ENCODE peak calls at places on chromosomes 3 and 15, in seven cellular contexts. A, K, J, N, V, Q and E are unnamed samples.

GRCh38 chr3:84961492-84962255 is 2.9 kb downstream of the CADM2 start:
- DNase-seq in V (no peak), N (no peak), A (no peak), K (no peak), Q (no peak), J (no peak), E (no peak)

GRCh38 chr15:62416535-62416934 is 251.4 kb upstream of the C2CD4B start:
- DNase-seq in V (no peak), A (no peak), Q (no peak), J (no peak), K (no peak), N (no peak), E (no peak)

GRCh38 chr3:125108833-125109540 is 53.2 kb upstream of the HEG1 start:
- DNase-seq in Q (no peak), A (no peak), K (no peak), V (no peak), N (no peak), J (no peak), E (no peak)

GRCh38 chr15:74233373-74233772 is 2.8 kb upstream of the CCDC33 start:
- DNase-seq in V (no peak), N (no peak), Q (no peak), J (no peak), K (no peak), A (no peak), E (no peak)

GRCh38 chr15:67039349-67040075 is 25.9 kb upstream of the SMAD3 start:
- DNase-seq in A (no peak), Q (no peak), K (peak), N (no peak), V (no peak), J (no peak), E (peak)

GRCh38 chr3:78690806-78691205 is 1077.0 kb downstream of the ROBO1 start:
- DNase-seq in N (no peak), A (no peak), Q (no peak), V (no peak), K (no peak), J (no peak), E (no peak)

GRCh38 chr3:162170581-162170980 is 674.0 kb downstream of the OTOL1 start:
- DNase-seq in A (no peak), Q (no peak), J (no peak), N (no peak), V (no peak), K (no peak), E (no peak)

GRCh38 chr15:66076591-66077319 is 176.8 kb downstream of the MEGF11 start:
- DNase-seq in N (no peak), V (no peak), J (no peak), K (no peak), Q (no peak), A (no peak), E (no peak)

GRCh38 chr15:89836255-89837133 is 21.8 kb upstream of the ANPEP start:
- DNase-seq in V (no peak), N (no peak), J (no peak), K (no peak), Q (no peak), A (no peak), E (no peak)

GRCh38 chr15:57235865-57236264 is 140.4 kb upstream of the CGNL1 start:
- DNase-seq in J (no peak), N (no peak), V (no peak), A (no peak), K (peak), Q (no peak), E (peak)

GRCh38 chr3:28972921-28973320 is 307.9 kb upstream of the RBMS3 start:
- DNase-seq in K (no peak), J (no peak), V (no peak), A (no peak), N (no peak), Q (no peak), E (no peak)

GRCh38 chr15:62394079-62394478 is 229.0 kb upstream of the C2CD4B start:
- DNase-seq in V (no peak), K (no peak), N (no peak), A (no peak), J (no peak), Q (no peak), E (no peak)

GRCh38 chr3:141051641-141052569 is 758 bp downstream of the SPSB4 start:
- DNase-seq in A (no peak), N (peak), V (no peak), K (peak), Q (no peak), J (no peak), E (peak)

GRCh38 chr3:115977866-115978265 is 354.6 kb downstream of the GAP43 start:
- DNase-seq in A (no peak), J (no peak), N (no peak), Q (no peak), V (no peak), K (no peak), E (no peak)

GRCh38 chr3:148950806-148951205 is 40.5 kb upstream of the GYG1 start:
- DNase-seq in V (no peak), N (no peak), A (no peak), J (no peak), Q (no peak), K (peak), E (no peak)

GRCh38 chr3:31140470-31140869 is 246.0 kb upstream of the GADL1 start:
- DNase-seq in J (no peak), N (no peak), A (no peak), Q (no peak), V (no peak), K (no peak), E (no peak)

GRCh38 chr15:73602444-73602843 is 30.7 kb downstream of the NPTN start:
- DNase-seq in K (no peak), N (no peak), J (no peak), V (no peak), A (no peak), Q (no peak), E (no peak)

GRCh38 chr3:164479406-164479805 is 598.9 kb downstream of the SI start:
- DNase-seq in A (no peak), J (no peak), K (no peak), Q (no peak), N (no peak), V (no peak), E (no peak)

GRCh38 chr3:187012609-187013051 is 82.3 kb downstream of the ST6GAL1 start:
- DNase-seq in Q (no peak), N (no peak), A (no peak), V (no peak), K (no peak), J (peak), E (no peak)

GRCh38 chr3:106482436-106482835 is 613.6 kb upstream of the CBLB start:
- DNase-seq in K (no peak), A (no peak), J (no peak), V (no peak), Q (no peak), N (no peak), E (no peak)

GRCh38 chr15:60228096-60228495 is 169.7 kb downstream of the ANXA2 start:
- DNase-seq in V (no peak), K (no peak), N (no peak), J (no peak), Q (no peak), A (no peak), E (no peak)

GRCh38 chr3:12070098-12070497 is 65.9 kb downstream of the SYN2 start:
- DNase-seq in Q (no peak), A (no peak), V (no peak), K (no peak), J (no peak), N (no peak), E (no peak)

GRCh38 chr15:85408270-85408746 is 27.9 kb downstream of the AKAP13 start:
- DNase-seq in N (no peak), A (peak), Q (no peak), K (no peak), J (no peak), V (no peak), E (no peak)